ENCODE peak calls at places on chromosomes 1 and 21, in five cellular contexts. G, Q, M, C and Z are unnamed samples.

GRCh38 chr1:56574794-56575193 is 4.6 kb downstream of the PLPP3 start:
- ATAC-seq in C (no peak), G (no peak), M (no peak), Q (no peak), Z (no peak)

GRCh38 chr1:8418301-8418700 is 100.4 kb downstream of the SLC45A1 start:
- ATAC-seq in Q (no peak), G (no peak), M (no peak), C (no peak), Z (no peak)

GRCh38 chr21:36209626-36210171 is 53.1 kb downstream of the DOP1B start:
- ATAC-seq in Q (no peak), C (peak), G (peak), M (no peak), Z (no peak)

GRCh38 chr1:193131266-193131860 is 9.5 kb downstream of the CDC73 start:
- ATAC-seq in G (no peak), M (no peak), Q (no peak), C (no peak), Z (peak)

GRCh38 chr1:206739411-206740076 is 31.0 kb upstream of the IL19 start:
- ATAC-seq in G (peak), M (peak), Q (peak), C (peak), Z (peak)

GRCh38 chr1:247115141-247115510 is 11.0 kb upstream of the ZNF669 start:
- ATAC-seq in M (no peak), Q (no peak), C (no peak), G (no peak), Z (no peak)

GRCh38 chr1:51726544-51727225 is 109.8 kb downstream of the OSBPL9 start:
- ATAC-seq in C (no peak), Q (no peak), G (no peak), M (no peak), Z (no peak)

GRCh38 chr1:39845569-39846566 is 37.4 kb downstream of the TRIT1 start:
- ATAC-seq in Q (peak), G (peak), C (peak), M (peak), Z (peak)

GRCh38 chr1:99546432-99547416 is 99.2 kb upstream of the PALMD start:
- ATAC-seq in G (no peak), C (no peak), M (no peak), Q (no peak), Z (no peak)

GRCh38 chr1:243977104-243977503 is 74.0 kb upstream of the ZBTB18 start:
- ATAC-seq in C (no peak), G (no peak), M (no peak), Q (no peak), Z (no peak)

GRCh38 chr1:179879797-179880196 is 2.2 kb upstream of the TOR1AIP2 start:
- ATAC-seq in G (no peak), M (no peak), Q (no peak), C (no peak), Z (no peak)

GRCh38 chr1:156627313-156627880 is 8.2 kb downstream of the HAPLN2 start:
- ATAC-seq in C (peak), G (peak), Q (no peak), M (no peak), Z (peak)

GRCh38 chr1:40763742-40764532 is 19.6 kb upstream of the KCNQ4 start:
- ATAC-seq in M (peak), Q (peak), G (no peak), C (peak), Z (peak)

GRCh38 chr1:55654750-55655149 is 439.6 kb upstream of the USP24 start:
- ATAC-seq in M (no peak), G (no peak), C (no peak), Q (no peak), Z (no peak)

GRCh38 chr1:218480691-218481099 is 135.6 kb downstream of the TGFB2 start:
- ATAC-seq in M (no peak), G (peak), C (no peak), Q (no peak), Z (no peak)

GRCh38 chr1:56780832-56781231 is 38.4 kb downstream of the FYB2 start:
- ATAC-seq in M (no peak), Q (no peak), G (no peak), C (no peak), Z (no peak)